ENCODE peak calls at places on chromosomes 4 and X, in four cellular contexts. One of them, this sample, is unnamed.
A peak's percentile ranks its signal among the peaks of the same experiment; 100 is the strongest.

GRCh38 chr4:145098675-145099037 is 545 bp downstream of the ABCE1 start:
- DNase-seq in fibroblast of the aortic adventitia: peak; percentile 43
- DNase-seq in neural crest cell: no peak
- DNase-seq in CD8-positive, alpha-beta T cell: peak; percentile 39
- DNase-seq in this sample: no peak

GRCh38 chr4:7530026-7530562 is 95.4 kb upstream of the PSAPL1 start:
- DNase-seq in fibroblast of the aortic adventitia: no peak
- DNase-seq in CD8-positive, alpha-beta T cell: no peak
- DNase-seq in neural crest cell: no peak
- DNase-seq in this sample: no peak

GRCh38 chrX:134568617-134569016 is 89.7 kb downstream of the PLAC1 start:
- DNase-seq in neural crest cell: no peak
- DNase-seq in fibroblast of the aortic adventitia: no peak
- DNase-seq in CD8-positive, alpha-beta T cell: no peak
- DNase-seq in this sample: no peak

GRCh38 chrX:49892552-49892951 is 13.3 kb downstream of the USP27X start:
- DNase-seq in neural crest cell: no peak
- DNase-seq in CD8-positive, alpha-beta T cell: no peak
- DNase-seq in fibroblast of the aortic adventitia: no peak
- DNase-seq in this sample: no peak

GRCh38 chr4:1175635-1176229 is 3.3 kb upstream of the SPON2 start:
- DNase-seq in neural crest cell: no peak
- DNase-seq in fibroblast of the aortic adventitia: no peak
- DNase-seq in CD8-positive, alpha-beta T cell: no peak
- DNase-seq in this sample: no peak

GRCh38 chr4:82043809-82044137 is 330.0 kb downstream of the HNRNPD start:
- DNase-seq in fibroblast of the aortic adventitia: no peak
- DNase-seq in neural crest cell: no peak
- DNase-seq in CD8-positive, alpha-beta T cell: no peak
- DNase-seq in this sample: no peak

GRCh38 chrX:8341814-8342590 is 122.6 kb upstream of the VCX3B start:
- DNase-seq in neural crest cell: no peak
- DNase-seq in CD8-positive, alpha-beta T cell: no peak
- DNase-seq in fibroblast of the aortic adventitia: no peak
- DNase-seq in this sample: no peak

GRCh38 chr4:55547461-55547770 is 707 bp upstream of the CLOCK start:
- DNase-seq in neural crest cell: peak; percentile 59
- DNase-seq in CD8-positive, alpha-beta T cell: no peak
- DNase-seq in fibroblast of the aortic adventitia: no peak
- DNase-seq in this sample: no peak

GRCh38 chr4:1570291-1571164 is 113.6 kb downstream of the FAM53A start:
- DNase-seq in CD8-positive, alpha-beta T cell: no peak
- DNase-seq in neural crest cell: no peak
- DNase-seq in fibroblast of the aortic adventitia: no peak
- DNase-seq in this sample: no peak

GRCh38 chrX:120446503-120446902 is 22.6 kb downstream of the LAMP2 start:
- DNase-seq in neural crest cell: no peak
- DNase-seq in fibroblast of the aortic adventitia: peak; percentile 62
- DNase-seq in CD8-positive, alpha-beta T cell: no peak
- DNase-seq in this sample: no peak

GRCh38 chrX:120450163-120450562 is 18.9 kb downstream of the LAMP2 start:
- DNase-seq in CD8-positive, alpha-beta T cell: no peak
- DNase-seq in fibroblast of the aortic adventitia: peak; percentile 10
- DNase-seq in neural crest cell: no peak
- DNase-seq in this sample: no peak

GRCh38 chrX:120453985-120454384 is 15.1 kb downstream of the LAMP2 start:
- DNase-seq in fibroblast of the aortic adventitia: peak; percentile 21
- DNase-seq in neural crest cell: no peak
- DNase-seq in CD8-positive, alpha-beta T cell: no peak
- DNase-seq in this sample: no peak

GRCh38 chrX:120456973-120457372 is 12.1 kb downstream of the LAMP2 start:
- DNase-seq in CD8-positive, alpha-beta T cell: no peak
- DNase-seq in fibroblast of the aortic adventitia: peak; percentile 41
- DNase-seq in neural crest cell: no peak
- DNase-seq in this sample: no peak

DNA sequence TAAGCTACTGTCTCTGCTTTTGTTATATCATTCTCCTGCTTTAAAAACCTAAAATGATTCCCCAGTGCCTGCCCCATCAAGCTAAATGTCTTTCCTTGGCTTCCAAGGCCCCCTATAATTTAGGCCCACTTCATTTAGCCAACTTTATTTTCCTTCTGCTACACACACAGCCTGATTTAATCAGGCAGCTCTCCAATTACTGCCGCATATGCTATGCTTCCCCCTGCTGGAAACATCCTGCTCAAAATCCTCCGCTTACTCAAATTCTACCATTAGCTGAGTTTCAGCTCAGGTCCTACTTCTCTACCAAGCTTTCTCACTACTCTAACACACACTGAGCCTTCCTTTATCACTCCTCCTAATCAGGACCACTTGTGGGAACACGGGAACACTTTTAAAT is 17.0 kb downstream of the LAMP2 start:
- DNase-seq in fibroblast of the aortic adventitia: peak; percentile 33
- DNase-seq in neural crest cell: no peak
- DNase-seq in CD8-positive, alpha-beta T cell: no peak
- DNase-seq in this sample: no peak
- TF ChIP-seq CTCF in fibroblast of the aortic adventitia: peak; percentile 55
- TF ChIP-seq CTCF in neural crest cell: peak; percentile 49
- TF ChIP-seq CTCF in CD8-positive, alpha-beta T cell: no peak
- TF ChIP-seq CTCF in this sample: peak; percentile 49

DNA sequence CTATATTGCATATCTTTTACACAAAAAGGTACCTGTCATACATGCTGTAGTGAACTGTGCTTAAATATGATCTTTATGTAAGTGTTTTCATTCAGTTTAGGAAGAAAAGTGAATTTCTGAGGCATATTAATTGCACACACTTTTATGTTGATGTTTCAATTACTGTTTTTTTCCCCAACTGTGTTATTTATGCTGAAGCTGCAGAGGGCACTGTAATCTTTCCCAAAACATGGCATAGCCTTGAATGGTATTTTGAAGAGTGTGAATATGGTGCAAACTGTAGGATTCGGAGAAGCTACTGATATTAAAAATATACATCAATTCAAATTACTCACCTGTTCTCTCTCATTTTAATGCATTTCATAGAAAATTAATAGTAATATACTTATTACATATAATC is 6.0 kb upstream of the CENPE start:
- DNase-seq in CD8-positive, alpha-beta T cell: no peak
- DNase-seq in neural crest cell: no peak
- DNase-seq in fibroblast of the aortic adventitia: peak; percentile 43
- DNase-seq in this sample: no peak
- TF ChIP-seq CTCF in CD8-positive, alpha-beta T cell: no peak
- TF ChIP-seq CTCF in neural crest cell: peak; percentile 64
- TF ChIP-seq CTCF in fibroblast of the aortic adventitia: peak; percentile 45
- TF ChIP-seq CTCF in this sample: peak; percentile 55

GRCh38 chr4:107519057-107519456 is 201.0 kb downstream of the PAPSS1 start:
- DNase-seq in CD8-positive, alpha-beta T cell: no peak
- DNase-seq in neural crest cell: no peak
- DNase-seq in fibroblast of the aortic adventitia: peak; percentile 41
- DNase-seq in this sample: peak; percentile 10
- TF ChIP-seq CTCF in CD8-positive, alpha-beta T cell: no peak
- TF ChIP-seq CTCF in neural crest cell: peak; percentile 73
- TF ChIP-seq CTCF in fibroblast of the aortic adventitia: peak; percentile 39
- TF ChIP-seq CTCF in this sample: peak; percentile 80

GRCh38 chrX:129015381-129015780 is 507.9 kb downstream of the SMARCA1 start:
- DNase-seq in CD8-positive, alpha-beta T cell: no peak
- DNase-seq in fibroblast of the aortic adventitia: no peak
- DNase-seq in neural crest cell: no peak
- DNase-seq in this sample: no peak

GRCh38 chrX:129019412-129019811 is 503.9 kb downstream of the SMARCA1 start:
- DNase-seq in CD8-positive, alpha-beta T cell: no peak
- DNase-seq in neural crest cell: no peak
- DNase-seq in fibroblast of the aortic adventitia: no peak
- DNase-seq in this sample: no peak

DNA sequence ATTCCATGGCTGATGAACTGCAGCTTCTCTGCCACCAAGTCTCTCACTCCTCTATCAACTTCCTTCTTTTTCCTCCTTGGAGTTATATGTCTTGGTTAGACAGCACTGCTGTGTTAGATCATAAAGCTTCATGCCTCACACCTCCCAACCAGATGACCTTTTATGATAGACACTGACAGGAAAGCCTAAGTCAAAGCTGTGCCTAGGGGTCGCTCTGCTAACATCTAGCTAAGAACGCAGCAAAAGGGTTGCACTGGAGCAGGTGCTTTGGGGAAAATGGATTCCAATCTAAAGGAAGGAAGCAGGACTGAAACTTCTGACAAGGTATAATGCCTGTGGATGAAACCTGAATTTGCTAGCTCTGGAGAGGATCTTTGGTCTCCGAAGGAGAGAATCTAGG is 509.7 kb downstream of the SMARCA1 start:
- DNase-seq in neural crest cell: no peak
- DNase-seq in CD8-positive, alpha-beta T cell: no peak
- DNase-seq in fibroblast of the aortic adventitia: no peak
- DNase-seq in this sample: no peak
- TF ChIP-seq CTCF in neural crest cell: no peak
- TF ChIP-seq CTCF in CD8-positive, alpha-beta T cell: no peak
- TF ChIP-seq CTCF in fibroblast of the aortic adventitia: no peak
- TF ChIP-seq CTCF in this sample: peak; percentile 10

GRCh38 chr4:97990409-97990808 is 152.9 kb downstream of the STPG2 start:
- DNase-seq in fibroblast of the aortic adventitia: no peak
- DNase-seq in CD8-positive, alpha-beta T cell: no peak
- DNase-seq in neural crest cell: no peak
- DNase-seq in this sample: no peak

GRCh38 chr4:97978791-97979488 is 164.3 kb downstream of the STPG2 start:
- DNase-seq in CD8-positive, alpha-beta T cell: no peak
- DNase-seq in neural crest cell: no peak
- DNase-seq in fibroblast of the aortic adventitia: no peak
- DNase-seq in this sample: no peak

GRCh38 chr4:97987019-97987648 is 156.1 kb downstream of the STPG2 start:
- DNase-seq in fibroblast of the aortic adventitia: peak; percentile 17
- DNase-seq in neural crest cell: no peak
- DNase-seq in CD8-positive, alpha-beta T cell: no peak
- DNase-seq in this sample: no peak

DNA sequence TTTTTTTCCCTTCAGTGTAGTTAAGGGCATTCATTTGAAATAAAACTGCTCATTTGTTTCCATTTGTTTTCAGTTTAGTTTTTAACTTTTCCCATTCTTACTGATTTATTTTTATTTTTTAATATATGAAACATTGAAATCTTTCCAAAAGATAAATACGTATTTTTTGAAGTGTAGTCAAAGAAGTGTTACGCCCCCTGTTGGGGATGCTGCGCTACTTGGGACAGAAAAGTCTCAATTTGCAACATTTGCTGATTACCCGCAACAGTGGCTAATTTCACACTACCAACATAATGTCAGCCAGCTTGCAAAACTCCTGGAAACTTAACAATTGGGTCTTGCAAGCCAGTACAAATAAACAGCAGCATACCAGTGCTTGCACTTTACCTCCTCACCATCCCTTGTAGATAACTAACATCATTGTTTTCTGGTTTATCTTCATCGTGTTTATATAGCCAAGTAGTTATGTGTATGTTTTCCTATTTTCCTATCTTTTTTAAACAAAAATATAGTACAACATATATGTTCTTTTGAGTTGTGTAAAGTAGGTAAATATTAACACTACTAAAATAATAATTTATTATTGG is 158.6 kb downstream of the STPG2 start:
- DNase-seq in neural crest cell: no peak
- DNase-seq in CD8-positive, alpha-beta T cell: no peak
- DNase-seq in fibroblast of the aortic adventitia: no peak
- DNase-seq in this sample: no peak
- TF ChIP-seq CTCF in neural crest cell: peak; percentile 60
- TF ChIP-seq CTCF in CD8-positive, alpha-beta T cell: no peak
- TF ChIP-seq CTCF in fibroblast of the aortic adventitia: no peak
- TF ChIP-seq CTCF in this sample: peak; percentile 55

DNA sequence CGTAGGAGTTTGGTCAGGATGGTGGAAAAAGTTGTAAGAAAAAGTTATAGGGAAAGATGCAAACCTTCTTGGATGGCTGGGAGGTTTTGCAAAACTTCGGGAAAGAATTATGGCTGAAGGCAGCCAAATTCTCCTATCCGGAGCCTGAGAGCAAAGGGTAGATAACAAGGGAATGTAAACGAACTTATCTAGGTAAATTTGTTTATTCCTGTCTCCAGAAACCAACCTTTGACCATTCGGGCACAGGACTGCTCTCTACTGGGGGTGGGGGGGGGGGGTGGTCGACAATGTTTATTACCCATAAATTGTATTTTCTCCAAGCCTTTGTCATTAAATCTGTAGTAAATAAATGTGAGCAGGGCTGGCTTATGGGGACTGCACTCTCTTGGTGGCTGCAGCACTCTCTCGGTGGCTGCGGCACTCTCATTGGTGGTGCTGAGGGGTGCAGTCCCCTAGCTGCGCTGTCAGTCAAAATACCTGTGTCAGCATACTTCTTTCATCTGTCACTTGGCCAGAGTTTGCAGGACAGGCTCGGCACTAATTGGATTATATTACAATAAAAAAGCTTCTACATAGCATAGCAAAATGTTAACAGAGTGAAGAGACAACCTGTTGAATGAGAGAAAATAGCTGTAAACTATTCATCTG is 827.8 kb downstream of the SH3BGRL start:
- DNase-seq in fibroblast of the aortic adventitia: no peak
- DNase-seq in neural crest cell: no peak
- DNase-seq in CD8-positive, alpha-beta T cell: no peak
- DNase-seq in this sample: no peak
- TF ChIP-seq CTCF in fibroblast of the aortic adventitia: no peak
- TF ChIP-seq CTCF in neural crest cell: no peak
- TF ChIP-seq CTCF in CD8-positive, alpha-beta T cell: no peak
- TF ChIP-seq CTCF in this sample: no peak

GRCh38 chr4:56692576-56692975 is 11.5 kb upstream of the HOPX start:
- DNase-seq in neural crest cell: no peak
- DNase-seq in fibroblast of the aortic adventitia: no peak
- DNase-seq in CD8-positive, alpha-beta T cell: no peak
- DNase-seq in this sample: no peak

GRCh38 chr4:56689661-56690060 is 8.6 kb upstream of the HOPX start:
- DNase-seq in fibroblast of the aortic adventitia: no peak
- DNase-seq in neural crest cell: no peak
- DNase-seq in CD8-positive, alpha-beta T cell: no peak
- DNase-seq in this sample: no peak

GRCh38 chr4:56689231-56689630 is 8.1 kb upstream of the HOPX start:
- DNase-seq in fibroblast of the aortic adventitia: no peak
- DNase-seq in neural crest cell: no peak
- DNase-seq in CD8-positive, alpha-beta T cell: no peak
- DNase-seq in this sample: no peak

GRCh38 chr4:56691425-56691824 is 10.3 kb upstream of the HOPX start:
- DNase-seq in CD8-positive, alpha-beta T cell: no peak
- DNase-seq in fibroblast of the aortic adventitia: no peak
- DNase-seq in neural crest cell: no peak
- DNase-seq in this sample: no peak

GRCh38 chr4:56690393-56690971 is 9.4 kb upstream of the HOPX start:
- DNase-seq in neural crest cell: no peak
- DNase-seq in CD8-positive, alpha-beta T cell: no peak
- DNase-seq in fibroblast of the aortic adventitia: no peak
- DNase-seq in this sample: no peak
- TF ChIP-seq CTCF in neural crest cell: no peak
- TF ChIP-seq CTCF in CD8-positive, alpha-beta T cell: no peak
- TF ChIP-seq CTCF in fibroblast of the aortic adventitia: no peak
- TF ChIP-seq CTCF in this sample: no peak

GRCh38 chr4:94804613-94805012 is 46.9 kb downstream of the BMPR1B start:
- DNase-seq in neural crest cell: no peak
- DNase-seq in CD8-positive, alpha-beta T cell: no peak
- DNase-seq in fibroblast of the aortic adventitia: peak; percentile 25
- DNase-seq in this sample: no peak

GRCh38 chr4:94811653-94812052 is 53.9 kb downstream of the BMPR1B start:
- DNase-seq in neural crest cell: no peak
- DNase-seq in CD8-positive, alpha-beta T cell: no peak
- DNase-seq in fibroblast of the aortic adventitia: peak; percentile 43
- DNase-seq in this sample: no peak

GRCh38 chr4:94803181-94803580 is 45.4 kb downstream of the BMPR1B start:
- DNase-seq in neural crest cell: no peak
- DNase-seq in fibroblast of the aortic adventitia: peak; percentile 24
- DNase-seq in CD8-positive, alpha-beta T cell: no peak
- DNase-seq in this sample: no peak

GRCh38 chr4:94802091-94802490 is 44.3 kb downstream of the BMPR1B start:
- DNase-seq in neural crest cell: no peak
- DNase-seq in CD8-positive, alpha-beta T cell: no peak
- DNase-seq in fibroblast of the aortic adventitia: no peak
- DNase-seq in this sample: no peak

GRCh38 chr4:94806376-94806775 is 48.6 kb downstream of the BMPR1B start:
- DNase-seq in fibroblast of the aortic adventitia: no peak
- DNase-seq in neural crest cell: no peak
- DNase-seq in CD8-positive, alpha-beta T cell: no peak
- DNase-seq in this sample: no peak
- TF ChIP-seq CTCF in fibroblast of the aortic adventitia: no peak
- TF ChIP-seq CTCF in neural crest cell: no peak
- TF ChIP-seq CTCF in CD8-positive, alpha-beta T cell: no peak
- TF ChIP-seq CTCF in this sample: no peak

This sample was measured in progenitor cell of endocrine pancreas.